ENCODE peak calls at places on chromosome 6, in four cellular contexts. B is NCI-H460; Y is CD4-positive, alpha-beta T cell; N is AG08396. M is an unnamed sample.

GRCh38 chr6:163249651-163250101 is 164.8 kb upstream of the QKI start:
- DNase-seq in B (no peak), N (no peak), Y (no peak), M (no peak)

GRCh38 chr6:152368761-152369624 is 268.2 kb downstream of the SYNE1 start:
- DNase-seq in N (no peak), B (no peak), Y (no peak), M (no peak)

GRCh38 chr6:34391023-34391485 is 1.4 kb downstream of the NUDT3 start:
- DNase-seq in Y (no peak), N (peak), B (no peak), M (peak)

GRCh38 chr6:24495516-24495847 is 713 bp downstream of the ALDH5A1 start:
- DNase-seq in N (peak), Y (peak), B (no peak), M (no peak)

GRCh38 chr6:13163161-13163944 is 165.0 kb downstream of the TBC1D7 start:
- DNase-seq in N (no peak), B (no peak), Y (no peak), M (no peak)

GRCh38 chr6:166003569-166003968 is 164.1 kb downstream of the TBXT start:
- DNase-seq in N (no peak), Y (no peak), B (no peak), M (no peak)

GRCh38 chr6:158869604-158870417 is 50.6 kb upstream of the EZR start:
- DNase-seq in B (peak), Y (peak), N (peak), M (peak)

GRCh38 chr6:3337521-3338350 is 79.0 kb downstream of the PSMG4 start:
- DNase-seq in B (no peak), Y (no peak), N (no peak), M (no peak)

GRCh38 chr6:14467591-14467990 is 350.0 kb downstream of the CD83 start:
- DNase-seq in B (no peak), Y (no peak), N (no peak), M (no peak)

GRCh38 chr6:134379086-134379485 is 61.2 kb upstream of the SGK1 start:
- DNase-seq in N (no peak), Y (no peak), B (no peak), M (no peak)

GRCh38 chr6:161459008-161459407 is 185.1 kb upstream of the AGPAT4 start:
- DNase-seq in Y (no peak), B (no peak), N (no peak), M (no peak)

GRCh38 chr6:36160147-36160760 is 29.9 kb downstream of the MAPK13 start:
- DNase-seq in Y (no peak), B (no peak), N (no peak), M (no peak)

GRCh38 chr6:154611241-154611640 is 100.8 kb upstream of the CNKSR3 start:
- DNase-seq in Y (no peak), B (no peak), N (no peak), M (no peak)

GRCh38 chr6:128491643-128492206 is 28.7 kb downstream of the PTPRK start:
- DNase-seq in N (peak), B (no peak), Y (no peak), M (no peak)

GRCh38 chr6:30067460-30068139 is 602 bp downstream of the PPP1R11 start:
- DNase-seq in N (peak), B (no peak), Y (no peak), M (peak)

GRCh38 chr6:15474196-15474595 is 188.6 kb downstream of the DTNBP1 start:
- DNase-seq in B (no peak), N (peak), Y (no peak), M (no peak)

M was measured in SK-N-SH.